ENCODE peak calls at places on chromosomes 7 and 10, in six cellular contexts. Y is transverse colon, B is A549, X is GM12878, M is sigmoid colon, O is stomach. V is an unnamed sample. For H3K4me1, the result is how much of the 10 kb centered on the place peaks cover.

GRCh38 chr10:132571565-132572544 is 34.3 kb downstream of the INPP5A start:
- DNase-seq in Y (peak), X (peak), O (peak), B (peak), M (peak), V (no peak)

GRCh38 chr10:31095677-31096076 is 64.0 kb upstream of the ZNF438 start:
- DNase-seq in O (no peak), X (no peak), M (no peak), B (no peak), Y (no peak), V (no peak)

GRCh38 chr10:78805176-78805575 is 263.6 kb upstream of the ZMIZ1 start:
- DNase-seq in O (peak), Y (peak), B (no peak), M (peak), X (no peak), V (peak)

GRCh38 chr7:50068850-50069551 is 24.0 kb downstream of the ZPBP start:
- DNase-seq in Y (peak), X (peak), O (peak), M (no peak), B (no peak), V (no peak)

GRCh38 chr10:131870831-131871672 is 29.8 kb upstream of the PPP2R2D start:
- DNase-seq in B (no peak), Y (no peak), O (no peak), X (no peak), M (peak), V (no peak)

GRCh38 chr7:131111081-131111576 is 216.5 kb upstream of the MKLN1 start:
- DNase-seq in M (no peak), B (peak), O (no peak), Y (peak), X (no peak), V (peak)

GRCh38 chr10:97320480-97321031 is 1.5 kb downstream of the FRAT1 start:
- DNase-seq in M (no peak), B (no peak), Y (peak), O (peak), X (no peak), V (no peak)

GRCh38 chr7:68074242-68074641 is 1077.6 kb downstream of the TYW1 start:
- DNase-seq in B (no peak), X (no peak), Y (no peak), M (no peak), O (no peak), V (no peak)

GRCh38 chr10:10824611-10825148 is 193.0 kb upstream of the CELF2 start:
- DNase-seq in Y (peak), X (no peak), B (no peak), O (no peak), M (peak), V (peak)

GRCh38 chr10:106560925-106561640 is 603.4 kb downstream of the SORCS1 start:
- DNase-seq in M (no peak), O (no peak), Y (no peak), B (no peak), X (no peak), V (no peak)

GRCh38 chr7:33346055-33346454 is 216.7 kb downstream of the BBS9 start:
- DNase-seq in Y (no peak), X (no peak), O (no peak), M (no peak), B (no peak), V (no peak)

GRCh38 chr7:141039366-141039765 is 24.6 kb upstream of the MRPS33 start:
- DNase-seq in M (no peak), O (no peak), Y (no peak), X (no peak), B (no peak), V (no peak)

GRCh38 chr7:42572046-42572445 is 335.0 kb upstream of the GLI3 start:
- DNase-seq in O (no peak), M (no peak), X (no peak), B (no peak), Y (no peak), V (no peak)

GRCh38 chr10:44859546-44860285 is 51.4 kb upstream of the TMEM72 start:
- DNase-seq in O (no peak), B (no peak), X (no peak), Y (no peak), M (no peak), V (no peak)

GRCh38 chr7:32062150-32062549 is 8.1 kb downstream of the PDE1C start:
- DNase-seq in Y (peak), M (peak), O (peak), B (peak), X (no peak), V (peak)

GRCh38 chr10:132535065-132535651 is 2.4 kb upstream of the INPP5A start:
- DNase-seq in M (peak), X (no peak), Y (no peak), O (peak), B (no peak), V (no peak)

GRCh38 chr10:133009218-133009954 is 67.0 kb upstream of the CFAP46 start:
- DNase-seq in Y (peak), B (peak), M (peak), O (peak), X (no peak), V (peak)

GRCh38 chr10:11874568-11875182 is 51.5 kb downstream of the PROSER2 start:
- DNase-seq in M (peak), Y (no peak), B (no peak), O (peak), X (peak), V (no peak)

GRCh38 chr7:23373151-23374004 is 74.2 kb downstream of the MALSU1 start:
- DNase-seq in Y (no peak), O (no peak), B (no peak), X (peak), M (no peak), V (no peak)

GRCh38 chr10:84537447-84537931 is 209.1 kb downstream of the CCSER2 start:
- DNase-seq in X (no peak), O (peak), Y (peak), M (no peak), B (peak), V (peak)

GRCh38 chr10:35607475-35608316 is 2.6 kb downstream of the GJD4 start:
- DNase-seq in Y (no peak), O (no peak), M (no peak), X (no peak), B (no peak), V (no peak)

GRCh38 chr10:43044444-43045245 is 32.2 kb upstream of the RET start:
- DNase-seq in M (peak), B (no peak), Y (peak), O (peak), X (no peak), V (no peak)

GRCh38 chr10:95694665-95695064 is 938 bp upstream of the TCTN3 start:
- DNase-seq in Y (no peak), X (no peak), O (no peak), M (no peak), B (no peak), V (no peak)

GRCh38 chr7:30862987-30863693 is 48.5 kb upstream of the AQP1 start:
- DNase-seq in O (no peak), M (no peak), B (no peak), X (no peak), Y (no peak), V (no peak)

GRCh38 chr7:149245244-149245643 is 5.8 kb downstream of the ZNF212 start:
- DNase-seq in M (no peak), B (no peak), X (no peak), O (no peak), Y (no peak), V (no peak)

GRCh38 chr7:138932870-138933269 is 48.3 kb downstream of the KIAA1549 start:
- DNase-seq in O (no peak), Y (no peak), M (no peak), B (no peak), X (no peak), V (no peak)

GRCh38 chr7:101823596-101823995 is 6.2 kb downstream of the CUX1 start:
- DNase-seq in X (no peak), Y (no peak), B (no peak), O (no peak), M (no peak), V (no peak)

GRCh38 chr7:155323001-155323638 is 25.4 kb downstream of the INSIG1 start:
- DNase-seq in M (no peak), O (no peak), B (no peak), Y (no peak), X (no peak), V (no peak)

GRCh38 chr10:130045801-130046321 is 64.8 kb downstream of the C10orf143 start:
- DNase-seq in Y (no peak), O (no peak), B (no peak), X (no peak), M (no peak), V (no peak)

GRCh38 chr10:43383204-43383971 is 12.0 kb downstream of the FXYD4 start:
- DNase-seq in M (peak), O (no peak), B (no peak), X (no peak), Y (no peak), V (no peak)

GRCh38 chr10:124449170-124450009 is 445 bp downstream of the NKX1-2 start:
- DNase-seq in O (no peak), Y (no peak), X (no peak), M (no peak), B (no peak), V (no peak)

GRCh38 chr10:8069108-8069507 is 14.6 kb downstream of the GATA3 start:
- DNase-seq in X (peak), B (no peak), M (peak), O (no peak), Y (no peak), V (no peak)

GRCh38 chr10:42933454-42934340 is 143.2 kb upstream of the RET start:
- DNase-seq in M (peak), Y (peak), O (peak), B (no peak), X (no peak), V (no peak)

GRCh38 chr7:50851451-50851850 is 68.8 kb upstream of the GRB10 start:
- DNase-seq in X (no peak), O (peak), Y (no peak), B (no peak), M (no peak), V (no peak)

GRCh38 chr7:7719235-7719634 is 828 bp upstream of the RPA3 start:
- DNase-seq in M (peak), X (peak), Y (peak), B (no peak), O (no peak), V (no peak)

DNA sequence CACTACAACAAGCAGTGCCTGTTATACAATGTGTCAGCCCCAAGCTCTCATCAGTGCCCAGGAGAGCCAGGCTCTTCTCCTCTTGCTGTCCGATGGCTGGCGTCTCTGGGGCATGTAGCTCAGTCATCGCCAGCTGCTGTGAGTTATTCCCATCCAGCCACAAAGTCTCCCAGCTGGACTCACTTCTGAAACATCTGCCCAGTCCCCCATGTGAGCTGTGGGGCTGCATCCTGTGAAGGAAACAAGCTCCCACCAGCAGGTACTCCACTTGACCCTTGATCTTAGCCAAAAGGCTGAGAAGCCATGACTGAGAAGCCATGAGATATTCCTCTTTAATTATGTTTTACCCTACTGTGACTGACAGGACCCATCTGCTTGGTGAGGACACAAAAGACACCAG is 212.7 kb upstream of the IGFBP3 start:
- DNase-seq in X (no peak), Y (no peak), M (no peak), O (no peak), B (no peak), V (no peak)
- H3K27ac ChIP-seq in X (no peak), Y (no peak), M (no peak), O (no peak), B (peak), V (no peak)

GRCh38 chr10:348456-348855 is 213.2 kb downstream of the ZMYND11 start:
- DNase-seq in B (no peak), X (no peak), M (peak), O (peak), Y (no peak), V (no peak)
- H3K4me1 ChIP-seq in B (under half), X (under half), M (under half), O (under half), Y (under half), V (under half)

GRCh38 chr10:80110986-80111385 is 21.5 kb upstream of the PLAC9 start:
- DNase-seq in B (no peak), O (no peak), M (no peak), X (no peak), Y (no peak), V (no peak)
- TF ChIP-seq EP300 in B (no peak), O (no peak), M (no peak), X (no peak), Y (no peak), V (no peak)

GRCh38 chr7:6246257-6246917 is 26.0 kb downstream of the CYTH3 start:
- DNase-seq in M (no peak), O (no peak), Y (no peak), X (no peak), B (no peak), V (no peak)

GRCh38 chr7:6250364-6250833 is 22.0 kb downstream of the CYTH3 start:
- DNase-seq in O (no peak), Y (no peak), X (peak), M (no peak), B (no peak), V (no peak)

GRCh38 chr7:6251653-6252052 is 20.8 kb downstream of the CYTH3 start:
- DNase-seq in B (no peak), Y (no peak), M (no peak), O (no peak), X (no peak), V (no peak)

GRCh38 chr7:6252310-6252709 is 20.1 kb downstream of the CYTH3 start:
- DNase-seq in M (no peak), Y (no peak), X (no peak), B (no peak), O (no peak), V (no peak)

DNA sequence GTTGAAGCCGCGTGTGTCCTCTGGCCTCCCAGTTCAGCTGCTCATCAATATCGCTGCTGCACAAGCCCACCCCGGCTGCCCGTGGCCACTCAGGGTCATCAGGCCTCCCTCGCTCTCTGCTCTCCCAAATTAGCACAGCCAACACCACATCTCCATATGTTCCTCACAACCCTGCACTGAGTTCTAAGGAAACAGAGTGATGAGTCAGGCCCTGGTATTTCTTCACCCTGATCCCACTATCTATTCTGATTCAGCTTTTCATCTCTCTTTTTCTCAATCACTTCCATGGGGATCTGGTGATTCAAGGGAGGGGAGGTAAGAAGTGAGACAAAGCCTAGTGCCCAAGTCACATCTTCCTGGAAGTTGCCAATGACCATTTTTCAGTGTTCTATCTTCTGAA is 23.8 kb downstream of the CYTH3 start:
- DNase-seq in X (no peak), O (no peak), M (no peak), Y (no peak), B (no peak), V (no peak)
- H3K27ac ChIP-seq in X (no peak), O (peak), M (no peak), Y (no peak), B (peak), V (no peak)

DNA sequence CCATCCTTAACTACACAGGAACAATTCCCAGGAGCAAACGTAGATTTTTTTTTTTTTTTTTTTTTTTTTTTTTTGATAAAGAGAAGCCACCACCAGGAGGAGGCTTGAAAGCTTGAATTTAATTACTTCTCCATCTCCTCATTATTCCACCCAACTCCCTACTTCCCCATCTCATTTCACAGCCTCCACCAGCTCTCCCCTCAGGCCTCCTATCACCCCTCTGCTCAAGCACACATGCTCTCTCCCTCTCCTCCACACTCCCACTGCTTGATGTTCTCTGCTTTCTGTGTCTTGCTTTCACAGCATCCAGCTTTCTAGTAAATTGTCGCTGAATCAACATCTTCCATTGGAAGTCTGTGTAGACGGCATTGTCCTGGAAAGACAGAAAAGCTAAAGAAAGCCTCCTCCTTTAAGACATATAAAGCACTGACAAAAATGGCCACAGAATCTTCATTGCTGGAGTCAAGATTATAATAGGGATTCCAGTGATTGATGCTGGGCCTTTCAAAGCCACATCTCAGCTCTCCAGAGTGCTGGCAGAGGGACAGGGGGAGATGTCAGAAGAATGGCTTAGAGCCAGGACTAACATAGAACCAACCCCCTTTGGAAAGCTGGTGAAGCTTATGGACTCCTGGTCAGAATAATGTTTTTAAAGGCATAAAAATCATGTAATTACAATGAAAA is 58.3 kb downstream of the DOCK4 start:
- DNase-seq in M (no peak), B (no peak), Y (no peak), X (no peak), O (no peak), V (no peak)
- H3K4me1 ChIP-seq in M (under half), B (under half), Y (under half), X (under half), O (under half), V (under half)

GRCh38 chr7:153529651-153530165 is 522.5 kb upstream of the DPP6 start:
- DNase-seq in M (no peak), Y (no peak), B (no peak), O (no peak), X (no peak), V (no peak)
- TF ChIP-seq EP300 in M (no peak), Y (no peak), B (no peak), O (no peak), X (no peak), V (no peak)

GRCh38 chr10:74079028-74079913 is 71.4 kb downstream of the AP3M1 start:
- DNase-seq in B (no peak), X (no peak), Y (no peak), M (no peak), O (no peak), V (no peak)
- H3K27ac ChIP-seq in B (peak), X (no peak), Y (peak), M (peak), O (no peak), V (no peak)

GRCh38 chr7:73432676-73433075 is 902 bp upstream of the FZD9 start:
- DNase-seq in O (no peak), Y (no peak), B (no peak), X (no peak), M (no peak), V (no peak)
- H3K4me1 ChIP-seq in O (under half), Y (under half), B (under half), X (under half), M (under half), V (under half)

GRCh38 chr10:110208614-110209398 is 1.4 kb downstream of the MXI1 start:
- DNase-seq in X (no peak), B (peak), M (peak), Y (peak), O (peak), V (peak)

GRCh38 chr10:110207805-110208613 is 604 bp downstream of the MXI1 start:
- DNase-seq in X (no peak), Y (peak), B (peak), M (peak), O (peak), V (no peak)

GRCh38 chr10:110209399-110209925 is 2.1 kb downstream of the MXI1 start:
- DNase-seq in B (peak), O (no peak), Y (peak), X (no peak), M (peak), V (no peak)

GRCh38 chr10:110205051-110205675 is 2.2 kb upstream of the MXI1 start:
- DNase-seq in M (no peak), B (no peak), O (no peak), X (no peak), Y (no peak), V (no peak)

GRCh38 chr10:110206988-110207804 is at the start of gene MXI1:
- DNase-seq in B (peak), X (no peak), O (peak), M (peak), Y (peak), V (peak)
- TF ChIP-seq EP300 in B (no peak), X (peak), O (no peak), M (no peak), Y (no peak), V (peak)

GRCh38 chr10:17151716-17152115 is 22.1 kb upstream of the CUBN start:
- DNase-seq in M (no peak), X (no peak), Y (no peak), O (no peak), B (no peak), V (no peak)
- H3K27ac ChIP-seq in M (no peak), X (no peak), Y (peak), O (no peak), B (no peak), V (peak)